ENCODE peak calls at places on chromosome 13, in nine cellular contexts. Y is stimulated activated CD4-positive, alpha-beta T cell treated with anti-CD3 and anti-CD28 coated beads, TNF-alpha, amount 100 ng/mL, for 48 hours; X is BJ; G is brain microvascular endothelial cell; J is SHP77 treated with DMSO at 0.1 percent for 48 hours; N is germinal center; F is activated CD8-positive, alpha-beta T cell treated with anti-CD3 and anti-CD28 coated beads, Interleukin-2, amount 10 ng/mL, durations not matched to agents 7 days and 5 days; C is naive thymus-derived CD8-positive, alpha-beta T cell; R is WTC11. A is an unnamed sample.

GRCh38 chr13:40619479-40619814 is 47.0 kb downstream of the FOXO1 start:
- DNase-seq in Y (no peak), X (no peak), G (no peak), J (no peak), N (no peak), F (no peak), C (no peak), R (no peak), A (peak)

GRCh38 chr13:93244141-93244917 is 17.7 kb downstream of the GPC6 start:
- DNase-seq in Y (no peak), X (no peak), G (peak), J (no peak), N (no peak), F (no peak), C (no peak), R (no peak), A (no peak)

GRCh38 chr13:70668983-70669382 is 560.7 kb upstream of the KLHL1 start:
- DNase-seq in Y (no peak), X (no peak), G (no peak), J (no peak), N (no peak), F (no peak), C (no peak), R (no peak), A (no peak)

GRCh38 chr13:75860935-75861334 is 224.8 kb downstream of the LMO7 start:
- DNase-seq in Y (no peak), X (no peak), G (no peak), J (no peak), N (no peak), F (no peak), C (no peak), R (no peak), A (no peak)

GRCh38 chr13:114222461-114222968 is 12.2 kb upstream of the CDC16 start:
- DNase-seq in Y (no peak), X (no peak), G (peak), J (peak), N (no peak), F (no peak), C (no peak), R (no peak), A (no peak)

GRCh38 chr13:52447815-52448552 is 2.5 kb downstream of the VPS36 start:
- DNase-seq in Y (no peak), X (no peak), G (no peak), J (no peak), N (no peak), F (no peak), C (no peak), R (no peak), A (no peak)

GRCh38 chr13:70732611-70733010 is 624.4 kb upstream of the KLHL1 start:
- DNase-seq in Y (no peak), X (no peak), G (no peak), J (no peak), N (no peak), F (no peak), C (no peak), R (no peak), A (no peak)

GRCh38 chr13:71240906-71241305 is 626.1 kb downstream of the DACH1 start:
- DNase-seq in Y (no peak), X (no peak), G (peak), J (peak), N (no peak), F (no peak), C (no peak), R (no peak), A (peak)

GRCh38 chr13:95447766-95448165 is 104.8 kb upstream of the CLDN10 start:
- DNase-seq in Y (no peak), X (no peak), G (no peak), J (no peak), N (no peak), F (no peak), C (no peak), R (peak), A (no peak)

GRCh38 chr13:25347156-25347555 is 24.6 kb upstream of the ATP8A2 start:
- DNase-seq in Y (no peak), X (no peak), G (no peak), J (no peak), N (no peak), F (no peak), C (no peak), R (no peak), A (no peak)

GRCh38 chr13:99022953-99023352 is 45.1 kb upstream of the DOCK9 start:
- DNase-seq in Y (no peak), X (no peak), G (no peak), J (no peak), N (no peak), F (no peak), C (no peak), R (no peak), A (no peak)

GRCh38 chr13:114099918-114100445 is 32.4 kb downstream of the RASA3 start:
- DNase-seq in Y (no peak), X (no peak), G (no peak), J (peak), N (no peak), F (no peak), C (peak), R (peak), A (no peak)

GRCh38 chr13:91025442-91025841 is 322.0 kb upstream of the MIR17HG start:
- DNase-seq in Y (no peak), X (no peak), G (no peak), J (no peak), N (no peak), F (no peak), C (no peak), R (no peak), A (no peak)

GRCh38 chr13:98454389-98454881 is 122.5 kb downstream of the STK24 start:
- DNase-seq in Y (no peak), X (peak), G (peak), J (no peak), N (no peak), F (no peak), C (no peak), R (no peak), A (peak)

GRCh38 chr13:23020246-23020843 is 160.4 kb upstream of the SGCG start:
- DNase-seq in Y (no peak), X (peak), G (peak), J (peak), N (peak), F (peak), C (no peak), R (peak), A (peak)

GRCh38 chr13:67827992-67828391 is 597.9 kb upstream of the PCDH9 start:
- DNase-seq in Y (no peak), X (no peak), G (no peak), J (no peak), N (no peak), F (no peak), C (no peak), R (no peak), A (peak)

GRCh38 chr13:30762643-30763042 is 27.3 kb downstream of the ALOX5AP start:
- DNase-seq in Y (no peak), X (no peak), G (no peak), J (no peak), N (no peak), F (no peak), C (no peak), R (no peak), A (no peak)

GRCh38 chr13:100808848-100809247 is 134.3 kb upstream of the TMTC4 start:
- DNase-seq in Y (no peak), X (no peak), G (no peak), J (no peak), N (no peak), F (no peak), C (no peak), R (no peak), A (no peak)

GRCh38 chr13:105363747-105364177 is 1171.7 kb downstream of the EFNB2 start:
- DNase-seq in Y (no peak), X (no peak), G (no peak), J (no peak), N (no peak), F (no peak), C (no peak), R (no peak), A (no peak)

GRCh38 chr13:24233351-24233901 is 72.9 kb downstream of the SPATA13 start:
- DNase-seq in Y (no peak), X (peak), G (peak), J (no peak), N (no peak), F (no peak), C (no peak), R (peak), A (peak)

GRCh38 chr13:108560092-108560491 is 69.3 kb upstream of the MYO16 start:
- DNase-seq in Y (no peak), X (no peak), G (no peak), J (no peak), N (no peak), F (no peak), C (no peak), R (no peak), A (no peak)

GRCh38 chr13:113022391-113023216 is 53.6 kb downstream of the MCF2L start:
- DNase-seq in Y (no peak), X (no peak), G (no peak), J (no peak), N (no peak), F (no peak), C (no peak), R (peak), A (no peak)

GRCh38 chr13:35966024-35966423 is 165.2 kb downstream of the DCLK1 start:
- DNase-seq in Y (no peak), X (no peak), G (no peak), J (no peak), N (no peak), F (no peak), C (no peak), R (no peak), A (no peak)

GRCh38 chr13:42728507-42729180 is 52.7 kb upstream of the FAM216B start:
- DNase-seq in Y (no peak), X (peak), G (peak), J (no peak), N (no peak), F (no peak), C (no peak), R (no peak), A (no peak)

GRCh38 chr13:100275746-100276145 is 186.9 kb downstream of the PCCA start:
- DNase-seq in Y (no peak), X (no peak), G (no peak), J (no peak), N (no peak), F (no peak), C (no peak), R (no peak), A (no peak)

GRCh38 chr13:53191091-53191490 is 162.5 kb downstream of the OLFM4 start:
- DNase-seq in Y (no peak), X (no peak), G (no peak), J (no peak), N (no peak), F (no peak), C (no peak), R (no peak), A (no peak)

GRCh38 chr13:113275387-113275786 is 21.7 kb upstream of the LAMP1 start:
- DNase-seq in Y (no peak), X (no peak), G (peak), J (peak), N (no peak), F (peak), C (peak), R (peak), A (peak)

GRCh38 chr13:51371768-51372399 is 32.4 kb downstream of the SERPINE3 start:
- DNase-seq in Y (no peak), X (no peak), G (no peak), J (no peak), N (no peak), F (no peak), C (no peak), R (no peak), A (no peak)

GRCh38 chr13:49567501-49567900 is 17.9 kb downstream of the RCBTB1 start:
- DNase-seq in Y (no peak), X (no peak), G (no peak), J (no peak), N (no peak), F (no peak), C (no peak), R (no peak), A (no peak)

A was measured in astrocyte of the cerebellum.